ENCODE peak calls at places on chromosomes 7 and 10, in four cellular contexts. V is body of pancreas, F is stomach, M is cardiac muscle cell. H is an unnamed sample.

GRCh38 chr10:51368943-51369342 is 294.7 kb downstream of the PRKG1 start:
- DNase-seq in F (no peak), M (no peak), V (peak), H (no peak)

GRCh38 chr7:37408241-37408884 is 40.3 kb downstream of the ELMO1 start:
- DNase-seq in V (no peak), F (no peak), M (no peak), H (no peak)

GRCh38 chr10:130416334-130416950 is 280.3 kb downstream of the GLRX3 start:
- DNase-seq in F (no peak), V (no peak), M (no peak), H (no peak)

GRCh38 chr10:62681211-62681940 is 123.1 kb upstream of the ADO start:
- DNase-seq in M (peak), F (peak), V (no peak), H (no peak)

GRCh38 chr10:70265032-70265689 is 18.6 kb downstream of the NPFFR1 start:
- DNase-seq in V (no peak), F (no peak), M (peak), H (peak)

GRCh38 chr7:150978136-150978789 is at the start of gene KCNH2:
- DNase-seq in V (no peak), F (no peak), M (peak), H (no peak)

GRCh38 chr10:86671985-86672710 is 3.8 kb downstream of the LDB3 start:
- DNase-seq in F (no peak), V (no peak), M (peak), H (peak)

GRCh38 chr7:34277801-34278195 is 372.5 kb downstream of the BMPER start:
- DNase-seq in F (no peak), M (no peak), V (no peak), H (no peak)

GRCh38 chr7:100166966-100167911 is 1.2 kb downstream of the GAL3ST4 start:
- DNase-seq in F (no peak), M (no peak), V (no peak), H (no peak)

GRCh38 chr10:65931291-65932080 is 994.4 kb upstream of the LRRTM3 start:
- DNase-seq in F (no peak), V (no peak), M (no peak), H (no peak)

GRCh38 chr10:33211123-33211878 is 123.2 kb downstream of the NRP1 start:
- DNase-seq in V (no peak), M (no peak), F (no peak), H (no peak)

GRCh38 chr7:116557066-116557585 is 32.3 kb downstream of the CAV1 start:
- DNase-seq in F (no peak), V (no peak), M (no peak), H (no peak)

GRCh38 chr10:43176271-43176670 is 38.0 kb downstream of the CSGALNACT2 start:
- DNase-seq in M (no peak), F (no peak), V (no peak), H (no peak)

DNA sequence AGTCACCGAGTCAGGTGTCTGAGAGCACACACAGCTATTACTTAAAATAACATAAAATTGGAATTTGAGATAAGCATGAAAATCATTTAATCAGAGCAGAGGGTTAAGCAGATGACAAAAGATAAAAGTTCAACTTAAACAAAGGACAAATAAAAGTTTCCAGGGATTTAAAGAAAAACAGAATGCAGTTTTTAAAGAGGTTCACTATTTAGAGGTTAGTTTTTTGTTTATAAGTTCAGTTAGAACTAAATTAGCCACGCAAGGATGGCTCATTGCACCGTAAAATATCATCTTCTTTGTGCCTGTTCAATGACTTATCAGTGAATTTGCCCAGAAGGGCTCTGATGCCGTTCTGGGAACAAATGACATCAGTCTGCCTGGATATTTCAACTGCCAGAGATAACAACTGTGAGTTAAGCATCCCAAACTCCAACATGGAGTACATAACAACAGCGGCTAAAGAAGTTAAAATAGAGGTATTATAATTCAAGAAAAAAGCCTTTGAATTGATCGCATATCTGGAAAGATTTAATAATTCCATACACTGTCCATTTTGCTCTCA is 107.8 kb downstream of the ANK3 start:
- DNase-seq in F (no peak), V (no peak), M (no peak), H (no peak)
- H3K27ac ChIP-seq in F (no peak), V (peak), M (peak), H (no peak)

DNA sequence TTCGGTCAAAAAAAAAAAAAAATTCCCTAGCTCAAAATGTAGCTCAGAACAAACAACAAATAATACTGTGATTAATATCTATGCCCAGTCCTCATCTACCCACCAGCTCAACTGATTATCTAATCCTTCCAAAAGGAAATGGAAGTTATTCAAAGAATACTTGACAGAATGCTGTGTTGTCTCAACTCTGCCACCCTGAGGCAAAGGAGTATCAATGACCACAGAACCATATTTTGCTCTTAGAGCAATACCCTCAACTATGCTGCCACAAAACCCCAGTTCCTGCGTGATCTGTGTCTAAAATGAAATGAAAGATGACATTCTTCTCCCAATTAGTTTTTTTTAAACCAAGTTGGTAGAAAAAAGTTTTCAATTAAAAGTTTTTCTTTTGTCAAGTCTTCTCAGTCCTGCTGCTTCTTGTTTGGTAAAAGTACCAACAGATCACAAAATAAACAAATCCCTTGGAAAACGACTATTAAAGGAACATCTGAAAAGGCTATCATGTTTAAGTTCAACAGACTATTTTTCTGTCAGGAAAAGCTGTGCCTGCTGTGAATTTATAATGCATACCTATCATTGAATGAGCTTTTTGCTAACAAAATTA is 21.6 kb downstream of the RBM28 start:
- DNase-seq in M (peak), V (no peak), F (no peak), H (no peak)
- TF ChIP-seq CTCF in M (peak), V (no peak), F (no peak), H (peak)

GRCh38 chr7:149476791-149477190 is 15.9 kb upstream of the ZNF777 start:
- DNase-seq in F (no peak), M (no peak), V (no peak), H (no peak)
- H3K27ac ChIP-seq in F (no peak), M (no peak), V (no peak), H (no peak)

DNA sequence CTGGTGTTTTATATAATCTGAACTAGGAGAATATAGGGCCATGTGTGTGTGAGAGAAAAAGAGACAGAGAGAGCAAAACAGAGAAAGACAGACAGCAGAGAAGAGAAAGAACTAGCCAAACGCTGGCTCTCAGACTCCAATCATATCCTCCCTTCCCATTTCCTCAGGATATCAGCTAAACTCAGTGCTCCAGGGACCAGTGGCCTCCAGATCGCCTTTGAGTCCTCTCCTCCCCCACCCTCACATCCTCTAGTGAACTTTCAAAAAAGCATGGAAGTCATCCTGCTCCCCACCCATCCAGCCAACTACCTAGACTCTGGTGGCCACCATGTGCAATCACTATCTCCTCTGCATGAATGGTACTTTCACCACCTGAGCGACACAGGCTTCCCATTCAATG is 386.1 kb upstream of the NPVF start:
- DNase-seq in V (no peak), F (no peak), M (no peak), H (no peak)
- TF ChIP-seq CTCF in V (no peak), F (no peak), M (no peak), H (no peak)

DNA sequence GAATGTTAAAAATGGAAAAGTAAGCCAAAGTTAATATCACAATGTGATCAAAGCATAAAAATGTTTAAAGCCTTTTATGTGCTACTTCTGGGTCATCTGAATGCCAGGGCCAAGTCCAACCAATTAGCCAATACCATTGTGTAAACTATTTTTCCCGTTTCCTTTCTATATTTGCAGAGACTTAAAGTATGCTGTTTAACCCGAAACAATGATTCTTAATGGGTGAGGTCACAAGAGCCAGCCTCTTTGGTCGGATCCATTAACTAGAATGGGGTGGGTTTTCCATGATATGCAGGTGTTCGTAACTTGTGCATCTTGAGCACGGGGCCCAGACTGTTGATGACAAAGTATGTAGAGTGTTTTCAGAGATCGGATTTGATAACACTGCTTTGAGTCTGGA is 111.3 kb upstream of the IGFBP3 start:
- DNase-seq in F (no peak), M (no peak), V (no peak), H (no peak)
- H3K27ac ChIP-seq in F (no peak), M (no peak), V (no peak), H (no peak)

H was measured in thyroid gland.